ENCODE peak calls at places on chromosomes 7 and 10, in four cellular contexts. One of them, this sample, is unnamed.

GRCh38 chr10:21336476-21337170 is 188.9 kb downstream of the SKIDA1 start:
- DNase-seq in progenitor cell of endocrine pancreas: no peak
- DNase-seq in GM12865: no peak
- DNase-seq in lung: peak
- DNase-seq in this sample: peak

GRCh38 chr10:34272316-34272715 is 542.8 kb downstream of the PARD3 start:
- DNase-seq in lung: no peak
- DNase-seq in progenitor cell of endocrine pancreas: no peak
- DNase-seq in GM12865: no peak
- DNase-seq in this sample: no peak

GRCh38 chr7:134744569-134744968 is 34.9 kb upstream of the CALD1 start:
- DNase-seq in progenitor cell of endocrine pancreas: no peak
- DNase-seq in lung: no peak
- DNase-seq in GM12865: no peak
- DNase-seq in this sample: no peak

GRCh38 chr10:77791506-77791905 is 135.0 kb downstream of the DLG5 start:
- DNase-seq in lung: no peak
- DNase-seq in GM12865: no peak
- DNase-seq in progenitor cell of endocrine pancreas: no peak
- DNase-seq in this sample: no peak

GRCh38 chr10:113552723-113553122 is at the start of gene HABP2:
- DNase-seq in GM12865: no peak
- DNase-seq in progenitor cell of endocrine pancreas: no peak
- DNase-seq in lung: no peak
- DNase-seq in this sample: no peak

GRCh38 chr10:68135922-68136718 is 26.8 kb downstream of the MYPN start:
- DNase-seq in lung: no peak
- DNase-seq in GM12865: no peak
- DNase-seq in progenitor cell of endocrine pancreas: no peak
- DNase-seq in this sample: no peak

GRCh38 chr7:85630904-85631582 is 444.2 kb upstream of the SEMA3D start:
- DNase-seq in lung: no peak
- DNase-seq in GM12865: no peak
- DNase-seq in progenitor cell of endocrine pancreas: no peak
- DNase-seq in this sample: no peak

GRCh38 chr10:52314007-52314821 is at the start of gene DKK1:
- DNase-seq in lung: peak
- DNase-seq in progenitor cell of endocrine pancreas: peak
- DNase-seq in GM12865: peak
- DNase-seq in this sample: peak

GRCh38 chr7:54963155-54963554 is 55.7 kb upstream of the EGFR start:
- DNase-seq in lung: no peak
- DNase-seq in progenitor cell of endocrine pancreas: no peak
- DNase-seq in GM12865: no peak
- DNase-seq in this sample: no peak

GRCh38 chr7:107966701-107967100 is 36.3 kb downstream of the LAMB1 start:
- DNase-seq in progenitor cell of endocrine pancreas: no peak
- DNase-seq in lung: no peak
- DNase-seq in GM12865: no peak
- DNase-seq in this sample: no peak

GRCh38 chr10:92822060-92822634 is 26.2 kb upstream of the EXOC6 start:
- DNase-seq in lung: no peak
- DNase-seq in progenitor cell of endocrine pancreas: no peak
- DNase-seq in GM12865: peak
- DNase-seq in this sample: no peak

GRCh38 chr10:131832056-131832685 is 68.6 kb upstream of the PPP2R2D start:
- DNase-seq in GM12865: no peak
- DNase-seq in progenitor cell of endocrine pancreas: no peak
- DNase-seq in lung: no peak
- DNase-seq in this sample: no peak

GRCh38 chr7:101563933-101564777 is 64.9 kb downstream of the MYL10 start:
- DNase-seq in lung: no peak
- DNase-seq in progenitor cell of endocrine pancreas: no peak
- DNase-seq in GM12865: no peak
- DNase-seq in this sample: no peak

GRCh38 chr10:43340619-43341018 is 30.8 kb upstream of the FXYD4 start:
- DNase-seq in lung: peak
- DNase-seq in GM12865: no peak
- DNase-seq in progenitor cell of endocrine pancreas: no peak
- DNase-seq in this sample: no peak

GRCh38 chr7:102260856-102261255 is 25.8 kb upstream of the SH2B2 start:
- DNase-seq in progenitor cell of endocrine pancreas: no peak
- DNase-seq in lung: no peak
- DNase-seq in GM12865: no peak
- DNase-seq in this sample: no peak

GRCh38 chr7:81929386-81929785 is 159.5 kb upstream of the HGF start:
- DNase-seq in lung: no peak
- DNase-seq in GM12865: no peak
- DNase-seq in progenitor cell of endocrine pancreas: no peak
- DNase-seq in this sample: no peak

DNA sequence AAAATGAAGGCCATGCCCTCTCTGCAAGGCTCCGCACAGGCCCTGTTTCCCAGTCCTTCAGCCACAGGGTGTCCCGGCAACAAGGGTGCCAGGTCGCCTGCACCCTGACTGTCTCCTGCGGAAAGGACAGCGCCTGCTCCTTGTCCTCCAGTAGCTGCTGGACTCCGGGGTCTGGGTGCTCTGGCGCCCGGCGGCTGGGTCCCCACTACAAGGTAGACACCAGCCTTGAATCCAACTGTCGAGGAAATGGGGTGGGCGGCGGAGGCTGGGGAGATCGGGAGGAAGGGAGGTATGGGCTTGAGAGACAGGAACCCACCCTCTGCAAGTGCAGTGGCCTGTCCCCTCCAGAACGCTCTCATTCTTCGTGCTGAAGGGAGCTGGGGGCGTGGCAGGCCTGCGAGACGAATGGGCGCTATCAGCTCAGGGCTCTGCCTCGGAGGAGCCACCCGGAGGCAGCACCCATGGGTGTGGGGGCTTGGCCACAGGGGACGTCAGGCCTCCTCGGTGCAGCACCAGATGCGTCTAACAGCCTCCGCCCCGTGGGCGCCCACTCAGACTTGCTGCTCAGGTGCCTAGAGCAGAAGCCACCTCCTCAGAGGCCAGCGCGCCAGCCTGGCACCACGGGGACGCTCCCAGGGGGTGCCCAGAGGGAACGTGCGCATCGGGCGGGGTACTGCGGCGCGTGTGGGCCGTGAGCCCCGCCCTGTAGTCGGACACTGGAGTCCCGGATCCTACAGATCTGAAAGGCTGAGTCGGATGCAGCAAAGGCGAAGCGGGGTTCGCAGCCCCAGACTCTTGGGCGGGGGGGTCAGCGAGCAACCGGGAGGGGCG is 15.6 kb downstream of the ADAM8 start:
- DNase-seq in lung: peak
- DNase-seq in progenitor cell of endocrine pancreas: no peak
- DNase-seq in GM12865: peak
- DNase-seq in this sample: no peak
- TF ChIP-seq CTCF in lung: no peak
- TF ChIP-seq CTCF in progenitor cell of endocrine pancreas: no peak
- TF ChIP-seq CTCF in GM12865: no peak
- TF ChIP-seq CTCF in this sample: no peak

GRCh38 chr7:143176128-143176527 is 7.1 kb upstream of the TAS2R39 start:
- DNase-seq in GM12865: no peak
- DNase-seq in lung: no peak
- DNase-seq in progenitor cell of endocrine pancreas: no peak
- DNase-seq in this sample: no peak
- TF ChIP-seq CTCF in GM12865: no peak
- TF ChIP-seq CTCF in lung: no peak
- TF ChIP-seq CTCF in progenitor cell of endocrine pancreas: no peak
- TF ChIP-seq CTCF in this sample: no peak

GRCh38 chr10:106175760-106176377 is 988.6 kb downstream of the SORCS1 start:
- DNase-seq in lung: no peak
- DNase-seq in GM12865: peak
- DNase-seq in progenitor cell of endocrine pancreas: no peak
- DNase-seq in this sample: no peak
- TF ChIP-seq CTCF in lung: no peak
- TF ChIP-seq CTCF in GM12865: peak
- TF ChIP-seq CTCF in progenitor cell of endocrine pancreas: peak
- TF ChIP-seq CTCF in this sample: peak

GRCh38 chr7:33536398-33536797 is 368.9 kb upstream of the BMPER start:
- DNase-seq in lung: no peak
- DNase-seq in progenitor cell of endocrine pancreas: no peak
- DNase-seq in GM12865: no peak
- DNase-seq in this sample: no peak

GRCh38 chr7:33529070-33529469 is 376.3 kb upstream of the BMPER start:
- DNase-seq in progenitor cell of endocrine pancreas: no peak
- DNase-seq in GM12865: no peak
- DNase-seq in lung: no peak
- DNase-seq in this sample: no peak

GRCh38 chr7:33534830-33535229 is 370.5 kb upstream of the BMPER start:
- DNase-seq in GM12865: no peak
- DNase-seq in lung: no peak
- DNase-seq in progenitor cell of endocrine pancreas: no peak
- DNase-seq in this sample: no peak

GRCh38 chr7:33530664-33531063 is 374.7 kb upstream of the BMPER start:
- DNase-seq in progenitor cell of endocrine pancreas: no peak
- DNase-seq in GM12865: no peak
- DNase-seq in lung: no peak
- DNase-seq in this sample: no peak
- TF ChIP-seq CTCF in progenitor cell of endocrine pancreas: no peak
- TF ChIP-seq CTCF in GM12865: no peak
- TF ChIP-seq CTCF in lung: no peak
- TF ChIP-seq CTCF in this sample: peak

GRCh38 chr10:69786791-69787190 is 14.9 kb upstream of the COL13A1 start:
- DNase-seq in progenitor cell of endocrine pancreas: no peak
- DNase-seq in GM12865: peak
- DNase-seq in lung: no peak
- DNase-seq in this sample: no peak
- TF ChIP-seq CTCF in progenitor cell of endocrine pancreas: no peak
- TF ChIP-seq CTCF in GM12865: peak
- TF ChIP-seq CTCF in lung: no peak
- TF ChIP-seq CTCF in this sample: peak

DNA sequence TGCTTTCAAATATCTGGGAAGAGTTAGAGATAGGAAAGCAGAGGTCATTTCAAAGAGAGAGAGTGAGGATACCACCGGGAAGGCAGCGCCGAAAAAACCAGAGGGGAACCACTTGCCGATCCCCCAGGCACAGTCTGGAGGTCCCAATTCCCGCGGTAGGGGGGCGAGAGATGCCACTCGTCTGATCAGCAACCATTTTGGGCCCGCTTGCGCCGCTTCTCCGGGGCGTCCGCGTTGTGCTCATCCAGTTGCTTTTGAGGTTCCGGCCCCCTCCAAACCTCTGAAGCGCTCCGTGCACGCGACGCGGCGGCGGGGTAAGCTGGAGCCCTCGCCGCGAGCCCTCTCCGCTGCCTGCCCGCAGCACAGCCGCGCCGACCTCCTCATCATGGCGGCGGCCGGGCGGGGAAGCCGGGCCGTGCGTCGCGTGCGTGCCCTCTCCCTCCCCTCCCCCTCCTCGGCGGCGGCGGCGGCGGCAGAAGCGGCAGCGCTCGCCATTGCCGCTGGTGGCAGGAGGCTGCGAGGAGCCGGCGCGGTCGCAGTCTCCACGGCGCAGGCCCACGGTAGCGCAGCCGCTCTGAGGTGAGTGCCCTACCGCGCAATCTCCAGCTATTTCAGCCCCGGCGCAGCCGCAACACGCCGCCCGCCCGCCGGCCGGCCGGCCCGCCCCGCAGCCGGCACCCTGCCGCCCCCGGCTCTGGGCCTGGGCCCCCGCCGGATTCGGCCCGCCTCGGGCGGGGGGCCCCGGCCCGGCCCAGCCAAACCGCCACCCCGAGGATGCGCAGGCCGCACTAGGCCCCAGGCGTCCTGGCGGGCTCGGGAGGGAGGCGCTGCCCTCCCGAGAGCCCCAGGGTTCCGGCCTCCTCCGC is at the start of gene NRF1:
- DNase-seq in progenitor cell of endocrine pancreas: peak
- DNase-seq in lung: peak
- DNase-seq in GM12865: peak
- DNase-seq in this sample: peak
- TF ChIP-seq CTCF in progenitor cell of endocrine pancreas: peak
- TF ChIP-seq CTCF in lung: no peak
- TF ChIP-seq CTCF in GM12865: no peak
- TF ChIP-seq CTCF in this sample: peak

GRCh38 chr7:151745090-151745638 is 131.8 kb downstream of the PRKAG2 start:
- DNase-seq in progenitor cell of endocrine pancreas: no peak
- DNase-seq in GM12865: no peak
- DNase-seq in lung: peak
- DNase-seq in this sample: no peak
- TF ChIP-seq CTCF in progenitor cell of endocrine pancreas: no peak
- TF ChIP-seq CTCF in GM12865: peak
- TF ChIP-seq CTCF in lung: no peak
- TF ChIP-seq CTCF in this sample: peak

GRCh38 chr10:60549686-60550085 is 160.0 kb upstream of the ANK3 start:
- DNase-seq in lung: no peak
- DNase-seq in GM12865: peak
- DNase-seq in progenitor cell of endocrine pancreas: no peak
- DNase-seq in this sample: no peak
- TF ChIP-seq CTCF in lung: no peak
- TF ChIP-seq CTCF in GM12865: peak
- TF ChIP-seq CTCF in progenitor cell of endocrine pancreas: peak
- TF ChIP-seq CTCF in this sample: peak

DNA sequence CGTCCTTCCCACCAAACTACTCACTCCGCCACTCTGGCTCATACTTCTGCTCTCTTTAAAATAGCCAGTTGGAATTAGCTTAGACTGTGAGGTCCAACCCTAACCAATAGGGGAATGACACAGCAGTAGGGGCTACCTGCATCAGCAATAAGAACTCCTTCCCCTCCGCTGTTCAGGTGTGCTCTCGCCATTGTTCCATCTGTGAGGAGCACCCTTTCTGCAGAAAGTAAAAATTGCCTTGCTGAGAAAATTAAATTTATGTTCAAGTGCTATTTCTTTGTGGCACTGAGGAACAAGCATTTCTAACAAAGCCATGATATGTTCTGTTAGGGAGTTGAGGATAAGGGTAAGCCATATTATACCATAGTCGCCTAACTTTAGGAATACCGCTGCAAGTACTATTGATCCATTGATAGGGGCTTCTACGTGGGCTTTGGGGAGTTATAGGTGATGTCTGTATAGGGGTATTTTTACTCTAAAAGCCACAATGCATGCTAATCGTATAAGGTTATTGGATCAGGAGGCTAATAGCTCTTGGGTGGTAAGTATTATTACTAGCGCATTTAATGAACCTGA is 1269.5 kb downstream of the TYW1 start:
- DNase-seq in progenitor cell of endocrine pancreas: no peak
- DNase-seq in GM12865: no peak
- DNase-seq in lung: no peak
- DNase-seq in this sample: no peak
- TF ChIP-seq CTCF in progenitor cell of endocrine pancreas: no peak
- TF ChIP-seq CTCF in GM12865: no peak
- TF ChIP-seq CTCF in lung: no peak
- TF ChIP-seq CTCF in this sample: no peak

This sample was measured in osteocyte.